ENCODE peak calls at places on chromosomes 2 and 18, in four cellular contexts. One of them, this sample, is unnamed.

GRCh38 chr2:172248381-172249173 is 145.9 kb upstream of the DLX2 start:
- DNase-seq in HepG2: no peak
- DNase-seq in GM12878: no peak
- DNase-seq in H1: no peak
- DNase-seq in this sample: no peak

GRCh38 chr2:200681731-200682130 is 95.9 kb downstream of the AOX1 start:
- DNase-seq in GM12878: no peak
- DNase-seq in HepG2: no peak
- DNase-seq in H1: no peak
- DNase-seq in this sample: no peak

GRCh38 chr2:227340106-227340505 is 15.1 kb downstream of the MFF start:
- DNase-seq in H1: no peak
- DNase-seq in GM12878: no peak
- DNase-seq in HepG2: no peak
- DNase-seq in this sample: no peak

GRCh38 chr2:232624554-232624842 is 8.9 kb upstream of the EFHD1 start:
- DNase-seq in GM12878: no peak
- DNase-seq in HepG2: no peak
- DNase-seq in H1: no peak
- DNase-seq in this sample: no peak

GRCh38 chr2:501130-501529 is 176.1 kb downstream of the TMEM18 start:
- DNase-seq in GM12878: no peak
- DNase-seq in H1: peak
- DNase-seq in HepG2: no peak
- DNase-seq in this sample: no peak

GRCh38 chr2:200305797-200306718 is at the start of gene SPATS2L:
- DNase-seq in H1: peak
- DNase-seq in GM12878: no peak
- DNase-seq in HepG2: peak
- DNase-seq in this sample: no peak

GRCh38 chr2:182129188-182129707 is 143.6 kb downstream of the PPP1R1C start:
- DNase-seq in HepG2: no peak
- DNase-seq in H1: no peak
- DNase-seq in GM12878: no peak
- DNase-seq in this sample: no peak

GRCh38 chr2:3261511-3261910 is 116.1 kb downstream of the EIPR1 start:
- DNase-seq in GM12878: no peak
- DNase-seq in HepG2: no peak
- DNase-seq in H1: no peak
- DNase-seq in this sample: no peak

GRCh38 chr2:54738281-54738680 is 14.8 kb downstream of the EML6 start:
- DNase-seq in H1: no peak
- DNase-seq in HepG2: no peak
- DNase-seq in GM12878: no peak
- DNase-seq in this sample: no peak

GRCh38 chr2:142874293-142874814 is 3.1 kb upstream of the KYNU start:
- DNase-seq in GM12878: no peak
- DNase-seq in H1: no peak
- DNase-seq in HepG2: peak
- DNase-seq in this sample: no peak

GRCh38 chr2:1685957-1686783 is 58.1 kb downstream of the PXDN start:
- DNase-seq in HepG2: no peak
- DNase-seq in H1: no peak
- DNase-seq in GM12878: no peak
- DNase-seq in this sample: peak

GRCh38 chr2:215900203-215900611 is 113.1 kb downstream of the MREG start:
- DNase-seq in GM12878: no peak
- DNase-seq in HepG2: peak
- DNase-seq in H1: no peak
- DNase-seq in this sample: no peak

GRCh38 chr2:167322795-167323194 is 434.5 kb downstream of the XIRP2 start:
- DNase-seq in HepG2: no peak
- DNase-seq in H1: no peak
- DNase-seq in GM12878: no peak
- DNase-seq in this sample: no peak

GRCh38 chr2:237870754-237871651 is 11.6 kb downstream of the RAMP1 start:
- DNase-seq in HepG2: no peak
- DNase-seq in H1: peak
- DNase-seq in GM12878: no peak
- DNase-seq in this sample: no peak

GRCh38 chr18:8957731-8958130 is 144.8 kb upstream of the NDUFV2 start:
- DNase-seq in H1: no peak
- DNase-seq in HepG2: no peak
- DNase-seq in GM12878: no peak
- DNase-seq in this sample: no peak

GRCh38 chr2:43508209-43508608 is 87.6 kb downstream of the THADA start:
- DNase-seq in HepG2: no peak
- DNase-seq in GM12878: no peak
- DNase-seq in H1: no peak
- DNase-seq in this sample: no peak

GRCh38 chr2:43509886-43510285 is 86.0 kb downstream of the THADA start:
- DNase-seq in GM12878: no peak
- DNase-seq in H1: no peak
- DNase-seq in HepG2: no peak
- DNase-seq in this sample: no peak

GRCh38 chr2:43513216-43513615 is 82.6 kb downstream of the THADA start:
- DNase-seq in H1: no peak
- DNase-seq in HepG2: no peak
- DNase-seq in GM12878: peak
- DNase-seq in this sample: no peak

GRCh38 chr2:43513796-43514195 is 82.0 kb downstream of the THADA start:
- DNase-seq in HepG2: no peak
- DNase-seq in H1: no peak
- DNase-seq in GM12878: no peak
- DNase-seq in this sample: no peak

DNA sequence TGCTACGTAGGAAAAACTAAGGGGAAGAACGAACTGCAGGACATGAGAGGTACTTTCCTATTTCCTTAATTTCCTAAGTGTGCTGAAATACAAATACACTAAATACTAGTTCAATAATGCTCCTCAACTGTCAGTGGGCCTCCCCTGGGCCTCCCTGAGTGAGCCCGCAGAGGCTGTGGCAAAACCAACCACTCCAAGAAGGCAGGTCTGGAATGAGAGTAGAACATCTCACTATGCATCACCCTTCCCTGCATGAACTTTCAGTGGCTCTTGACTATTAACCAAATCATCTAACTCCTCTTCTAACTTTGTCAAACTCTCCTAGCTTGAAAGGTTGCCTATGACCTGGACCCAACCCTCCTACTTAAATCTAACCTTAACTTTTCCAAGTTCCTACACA is 84.6 kb downstream of the THADA start:
- DNase-seq in H1: no peak
- DNase-seq in HepG2: no peak
- DNase-seq in GM12878: no peak
- DNase-seq in this sample: no peak
- H3K4me3 ChIP-seq in H1: no peak
- H3K4me3 ChIP-seq in HepG2: no peak
- H3K4me3 ChIP-seq in GM12878: no peak
- H3K4me3 ChIP-seq in this sample: no peak

GRCh38 chr2:196170202-196170680 is 1.1 kb downstream of the STK17B start:
- DNase-seq in GM12878: no peak
- DNase-seq in HepG2: peak
- DNase-seq in H1: no peak
- DNase-seq in this sample: no peak
- TF ChIP-seq SUZ12 in GM12878: no peak
- TF ChIP-seq SUZ12 in HepG2: no peak
- TF ChIP-seq SUZ12 in H1: no peak
- TF ChIP-seq SUZ12 in this sample: no peak

GRCh38 chr2:80302465-80303005 is 2.0 kb downstream of the LRRTM1 start:
- DNase-seq in HepG2: no peak
- DNase-seq in GM12878: no peak
- DNase-seq in H1: peak
- DNase-seq in this sample: no peak
- H3K4me3 ChIP-seq in HepG2: no peak
- H3K4me3 ChIP-seq in GM12878: no peak
- H3K4me3 ChIP-seq in H1: peak
- H3K4me3 ChIP-seq in this sample: no peak

GRCh38 chr2:221293949-221294736 is 278.0 kb downstream of the EPHA4 start:
- DNase-seq in H1: no peak
- DNase-seq in HepG2: no peak
- DNase-seq in GM12878: no peak
- DNase-seq in this sample: no peak

GRCh38 chr2:221283896-221284295 is 288.2 kb downstream of the EPHA4 start:
- DNase-seq in GM12878: no peak
- DNase-seq in H1: no peak
- DNase-seq in HepG2: no peak
- DNase-seq in this sample: no peak

GRCh38 chr2:221289846-221290245 is 282.3 kb downstream of the EPHA4 start:
- DNase-seq in H1: no peak
- DNase-seq in HepG2: no peak
- DNase-seq in GM12878: no peak
- DNase-seq in this sample: no peak

GRCh38 chr2:221285156-221285555 is 286.9 kb downstream of the EPHA4 start:
- DNase-seq in H1: no peak
- DNase-seq in HepG2: no peak
- DNase-seq in GM12878: no peak
- DNase-seq in this sample: no peak

GRCh38 chr2:221289389-221289788 is 282.7 kb downstream of the EPHA4 start:
- DNase-seq in GM12878: peak
- DNase-seq in HepG2: no peak
- DNase-seq in H1: no peak
- DNase-seq in this sample: no peak
- TF ChIP-seq SUZ12 in GM12878: no peak
- TF ChIP-seq SUZ12 in HepG2: no peak
- TF ChIP-seq SUZ12 in H1: no peak
- TF ChIP-seq SUZ12 in this sample: no peak

DNA sequence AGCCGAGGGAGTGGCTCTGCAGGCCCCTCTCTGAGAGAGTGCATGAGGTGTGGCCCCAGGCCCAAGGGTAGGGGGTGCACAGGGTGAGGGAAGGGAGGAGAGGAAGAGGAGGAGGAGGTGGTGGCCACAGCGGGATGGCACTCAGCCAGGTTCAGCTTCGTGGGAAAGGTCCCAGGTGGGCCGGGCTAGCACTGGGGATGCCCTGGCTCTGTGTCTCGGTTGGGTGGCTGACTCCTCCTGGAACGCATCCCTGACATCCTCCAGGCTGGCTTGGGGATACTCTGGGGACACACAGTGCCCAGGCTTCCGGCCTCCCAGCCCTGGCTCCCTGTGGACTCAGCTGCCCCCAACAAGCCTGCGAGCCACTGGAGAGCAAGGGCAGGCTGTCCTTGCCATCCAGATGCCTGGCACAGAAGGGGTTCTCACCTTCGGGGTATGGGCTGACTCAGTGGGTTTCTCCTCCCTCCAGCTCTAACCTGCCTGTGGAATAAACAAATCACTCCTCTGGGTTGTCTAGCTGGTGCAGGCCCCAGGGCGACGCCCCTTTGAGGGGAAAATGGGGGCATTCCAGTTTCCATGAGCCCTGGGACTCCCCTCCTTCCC is 582 bp upstream of the ZAP70 start:
- DNase-seq in HepG2: no peak
- DNase-seq in GM12878: no peak
- DNase-seq in H1: no peak
- DNase-seq in this sample: no peak
- H3K4me3 ChIP-seq in HepG2: no peak
- H3K4me3 ChIP-seq in GM12878: no peak
- H3K4me3 ChIP-seq in H1: no peak
- H3K4me3 ChIP-seq in this sample: no peak

GRCh38 chr2:39202639-39203369 is 41.0 kb downstream of the CDKL4 start:
- DNase-seq in H1: no peak
- DNase-seq in GM12878: no peak
- DNase-seq in HepG2: no peak
- DNase-seq in this sample: peak

DNA sequence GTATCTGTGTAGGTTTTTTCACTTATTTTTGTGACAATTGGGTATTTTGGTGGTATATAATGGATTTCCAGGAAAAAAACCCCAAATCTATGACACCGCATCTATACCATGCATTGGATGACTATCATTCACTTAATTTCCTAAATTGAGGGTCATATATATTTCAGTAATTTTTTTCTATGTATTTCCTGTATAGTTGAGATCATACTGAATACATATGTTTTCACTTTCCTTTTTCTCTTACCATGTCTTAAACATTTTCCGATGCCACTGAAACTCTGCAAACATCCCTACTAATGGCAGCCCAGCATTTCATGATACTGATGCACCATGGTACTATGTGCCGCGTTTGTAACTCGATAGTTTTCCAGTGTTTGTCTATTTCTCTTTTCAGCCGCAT is 40.4 kb downstream of the CDKL4 start:
- DNase-seq in HepG2: no peak
- DNase-seq in GM12878: no peak
- DNase-seq in H1: no peak
- DNase-seq in this sample: no peak
- TF ChIP-seq SUZ12 in HepG2: no peak
- TF ChIP-seq SUZ12 in GM12878: no peak
- TF ChIP-seq SUZ12 in H1: no peak
- TF ChIP-seq SUZ12 in this sample: no peak

DNA sequence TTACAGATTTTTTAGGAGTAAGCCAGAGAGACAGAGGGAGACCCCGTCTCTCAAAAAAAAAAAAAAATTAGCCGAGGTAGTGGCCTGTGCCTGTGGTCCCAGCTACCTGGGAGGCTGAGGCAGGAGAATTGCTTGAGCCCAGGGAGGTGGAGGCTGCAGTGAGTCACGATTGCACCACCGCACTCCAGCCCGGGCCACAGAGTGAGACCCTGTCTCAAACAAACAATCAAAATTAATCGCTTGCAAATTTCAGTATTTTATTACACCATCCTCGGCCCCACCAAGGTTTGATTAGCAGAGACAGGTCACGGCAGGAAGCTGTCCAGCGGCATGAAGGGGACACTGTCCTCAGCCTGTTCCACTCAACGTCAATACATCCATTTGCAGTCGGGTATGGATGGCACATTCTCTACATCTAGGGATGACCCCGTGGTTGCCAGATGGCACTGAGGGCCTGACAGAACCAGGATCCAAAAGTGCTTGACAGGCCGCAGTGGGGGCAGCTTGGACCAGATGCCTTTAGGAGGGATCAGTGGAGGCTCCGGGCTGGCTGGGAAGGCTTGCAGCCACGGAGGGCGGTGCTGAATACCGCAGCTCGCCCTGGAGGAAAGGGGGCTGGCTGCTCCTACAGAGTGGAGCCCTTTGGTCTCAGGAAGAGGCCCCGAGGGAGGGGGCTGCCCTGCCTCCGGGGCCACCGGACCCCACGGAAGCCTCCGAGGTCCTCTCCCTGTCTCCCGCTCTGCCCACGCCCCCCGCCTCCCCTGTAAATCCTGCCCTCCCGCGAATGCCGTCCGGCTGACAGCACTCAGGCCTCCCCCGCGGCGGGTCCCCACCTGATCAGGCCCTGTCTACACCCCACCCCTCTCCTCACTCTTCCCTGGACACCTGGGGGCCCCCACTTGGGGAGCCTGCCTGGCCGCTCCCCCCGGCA is 13.1 kb downstream of the ASPRV1 start:
- DNase-seq in H1: no peak
- DNase-seq in HepG2: no peak
- DNase-seq in GM12878: no peak
- DNase-seq in this sample: no peak
- H3K4me3 ChIP-seq in H1: no peak
- H3K4me3 ChIP-seq in HepG2: peak
- H3K4me3 ChIP-seq in GM12878: no peak
- H3K4me3 ChIP-seq in this sample: no peak